ENCODE peak calls at places on chromosomes 11 and 22, in seven cellular contexts. W, S, N, X, J, R and U are unnamed samples.

GRCh38 chr11:19698493-19699292 is 13.9 kb upstream of the NAV2 start:
- DNase-seq in S (no peak), R (peak; percentile 88), N (no peak), W (peak; percentile 95), J (no peak), X (no peak), U (no peak)

GRCh38 chr11:117878314-117878938 is 2.0 kb upstream of the FXYD6 start:
- DNase-seq in X (no peak), W (no peak), R (no peak), N (no peak), S (no peak), J (no peak), U (no peak)

GRCh38 chr11:73241300-73241699 is 23.2 kb downstream of the P2RY2 start:
- DNase-seq in X (no peak), J (no peak), S (no peak), W (no peak), N (no peak), R (no peak), U (no peak)

GRCh38 chr22:42857845-42858481 is 890 bp upstream of the ARFGAP3 start:
- DNase-seq in W (no peak), N (no peak), S (no peak), J (no peak), X (no peak), R (no peak), U (no peak)

GRCh38 chr11:134664863-134665535 is 253.0 kb upstream of the B3GAT1 start:
- DNase-seq in R (no peak), N (peak; percentile 20), W (no peak), S (no peak), J (no peak), X (no peak), U (no peak)

GRCh38 chr11:10488581-10489443 is 33.7 kb downstream of the AMPD3 start:
- DNase-seq in R (peak; percentile 99), N (peak; percentile 71), J (peak; percentile 62), X (peak; percentile 74), S (no peak), W (no peak), U (no peak)

GRCh38 chr11:71311928-71312510 is 59.6 kb upstream of the SHANK2 start:
- DNase-seq in N (peak; percentile 18), S (no peak), J (no peak), X (no peak), R (no peak), W (no peak), U (no peak)

GRCh38 chr22:41540006-41540315 is 4.3 kb downstream of the POLR3H start:
- DNase-seq in N (no peak), X (no peak), S (no peak), W (no peak), R (no peak), J (no peak), U (no peak)

GRCh38 chr22:37818397-37819099 is 4.6 kb upstream of the GALR3 start:
- DNase-seq in W (peak; percentile 51), R (peak; percentile 73), S (peak; percentile 48), J (peak; percentile 84), X (peak; percentile 81), N (peak; percentile 71), U (peak; percentile 33)

GRCh38 chr11:57085604-57086003 is 96.1 kb upstream of the LRRC55 start:
- DNase-seq in J (no peak), S (no peak), R (no peak), X (no peak), W (peak; percentile 8), N (no peak), U (no peak)

GRCh38 chr11:104823638-104824037 is 74.6 kb downstream of the CASP12 start:
- DNase-seq in X (no peak), J (no peak), W (no peak), S (no peak), R (no peak), N (no peak), U (no peak)

GRCh38 chr11:131612576-131612975 is 242.2 kb downstream of the NTM start:
- DNase-seq in S (no peak), X (no peak), J (no peak), W (no peak), N (no peak), R (no peak), U (no peak)

GRCh38 chr22:29032014-29032475 is 29.6 kb downstream of the C22orf31 start:
- DNase-seq in W (no peak), X (no peak), N (no peak), R (no peak), S (no peak), J (no peak), U (no peak)

GRCh38 chr11:114297806-114298700 is 1.9 kb downstream of the NNMT start:
- DNase-seq in S (no peak), J (no peak), N (no peak), X (no peak), W (no peak), R (no peak), U (no peak)

GRCh38 chr11:41978951-41979350 is 519.5 kb upstream of the LRRC4C start:
- DNase-seq in N (no peak), J (no peak), S (no peak), W (no peak), R (peak; percentile 54), X (no peak), U (no peak)

GRCh38 chr22:29072979-29073617 is at the start of gene KREMEN1:
- DNase-seq in W (no peak), N (no peak), R (no peak), J (no peak), X (no peak), S (no peak), U (no peak)

GRCh38 chr11:1401656-1402221 is 12.0 kb downstream of the BRSK2 start:
- DNase-seq in R (peak; percentile 49), X (peak; percentile 28), N (peak; percentile 66), W (peak; percentile 49), J (peak; percentile 77), S (no peak), U (peak; percentile 20)

GRCh38 chr11:130865772-130866114 is 50.5 kb downstream of the SNX19 start:
- DNase-seq in W (no peak), X (no peak), N (no peak), R (no peak), S (no peak), J (no peak), U (no peak)

GRCh38 chr11:116563028-116563712 is 209.6 kb downstream of the BUD13 start:
- DNase-seq in J (no peak), N (no peak), X (no peak), S (no peak), R (no peak), W (peak; percentile 12), U (peak; percentile 49)

DNA sequence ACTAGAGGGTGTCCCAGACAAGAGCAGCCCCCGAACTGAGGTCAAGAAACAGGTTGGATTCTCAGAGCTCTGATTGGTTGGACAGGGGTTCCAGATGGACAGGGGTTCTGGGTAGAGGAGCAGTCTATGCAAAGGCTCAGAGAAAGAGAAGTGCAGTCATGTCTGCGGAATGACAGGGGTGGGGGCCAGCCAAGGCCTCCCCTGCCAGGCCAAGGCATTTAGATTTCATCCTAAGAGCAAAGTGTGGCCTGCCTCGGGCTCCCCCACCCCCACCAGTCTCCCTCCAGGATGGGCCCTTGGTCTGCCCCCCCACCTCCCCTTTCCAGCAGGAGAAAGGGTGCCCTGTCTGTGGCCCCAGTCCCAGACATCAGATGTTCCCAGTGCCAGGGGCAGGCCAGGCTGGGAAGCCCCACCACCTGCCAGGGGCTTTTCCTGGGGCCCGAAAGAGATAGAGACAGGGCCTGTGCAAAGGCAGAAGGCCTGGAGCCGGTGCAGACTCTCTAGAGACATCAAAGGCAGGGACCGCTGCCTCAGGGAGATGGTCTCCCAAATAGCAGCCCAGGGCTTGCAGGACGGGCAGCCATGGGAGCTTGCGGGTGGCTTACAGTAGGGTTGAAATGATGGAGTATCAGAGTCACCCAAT is 9.4 kb downstream of the SUSD2 start:
- DNase-seq in W (no peak), N (no peak), J (no peak), R (no peak), X (no peak), S (no peak), U (no peak)
- TF ChIP-seq CTCF in W (no peak), N (no peak), J (no peak), R (no peak), X (no peak), S (no peak), U (no peak)

GRCh38 chr11:70305501-70305900 is 35.0 kb downstream of the PPFIA1 start:
- DNase-seq in R (peak; percentile 8), S (no peak), X (no peak), W (no peak), N (no peak), J (no peak), U (no peak)
- TF ChIP-seq CTCF in R (no peak), S (no peak), X (no peak), W (no peak), N (no peak), J (no peak), U (no peak)

GRCh38 chr11:107776062-107776461 is 64.2 kb upstream of the SLN start:
- DNase-seq in S (no peak), W (no peak), N (no peak), J (no peak), R (no peak), X (no peak), U (no peak)

GRCh38 chr11:107769189-107769588 is 57.3 kb upstream of the SLN start:
- DNase-seq in X (no peak), S (no peak), W (peak; percentile 74), N (no peak), J (no peak), R (peak; percentile 59), U (peak; percentile 80)

GRCh38 chr11:107770546-107770945 is 58.7 kb upstream of the SLN start:
- DNase-seq in X (peak; percentile 25), R (no peak), S (no peak), N (no peak), J (no peak), W (peak; percentile 40), U (peak; percentile 93)
- TF ChIP-seq CTCF in X (no peak), R (no peak), S (no peak), N (no peak), J (no peak), W (no peak), U (no peak)

GRCh38 chr11:64804346-64805210 is 1.6 kb upstream of the MAP4K2 start:
- DNase-seq in S (no peak), N (no peak), X (no peak), W (no peak), J (no peak), R (no peak), U (no peak)
- TF ChIP-seq CTCF in S (no peak), N (no peak), X (no peak), W (no peak), J (peak; percentile 2), R (no peak), U (no peak)

GRCh38 chr11:25970726-25971508 is 361.0 kb upstream of the ANO3 start:
- DNase-seq in R (peak; percentile 88), J (no peak), W (no peak), N (no peak), S (no peak), X (no peak), U (no peak)
- TF ChIP-seq CTCF in R (peak; percentile 22), J (peak; percentile 7), W (peak; percentile 44), N (no peak), S (no peak), X (peak; percentile 36), U (peak; percentile 56)

DNA sequence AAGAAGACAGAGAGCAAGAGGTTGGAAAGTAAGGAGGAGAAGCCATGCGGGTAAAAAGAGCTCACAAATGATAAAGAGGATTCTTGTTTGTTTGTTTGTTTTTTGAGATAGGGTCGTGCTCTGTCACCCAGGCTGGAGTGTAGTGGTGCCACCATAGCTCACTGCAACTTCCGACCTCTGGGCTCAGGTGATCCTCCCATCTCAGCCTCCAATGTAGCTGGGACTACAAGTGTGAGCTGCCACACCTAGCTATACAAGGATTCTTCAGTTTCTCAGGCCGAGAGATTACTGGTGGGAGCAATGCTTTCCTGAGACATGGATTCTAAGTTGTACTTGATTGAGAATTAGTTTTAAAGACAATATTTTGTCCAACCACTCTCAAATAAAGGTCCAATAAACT is 55.6 kb downstream of the CLTCL1 start:
- DNase-seq in W (no peak), S (no peak), N (no peak), R (no peak), X (no peak), J (no peak), U (no peak)
- TF ChIP-seq CTCF in W (no peak), S (no peak), N (no peak), R (no peak), X (no peak), J (no peak), U (no peak)